ENCODE peak calls at places on chromosomes 11 and 22, in four cellular contexts. K is uterus, J is coronary artery, G is retinal pigment epithelial cell. I is an unnamed sample.

GRCh38 chr11:74579577-74580270 is 12.7 kb upstream of the POLD3 start:
- DNase-seq in K (no peak), J (no peak), G (no peak), I (no peak)

GRCh38 chr11:69644071-69644961 is 3.4 kb downstream of the CCND1 start:
- DNase-seq in K (peak; percentile 65), J (peak; percentile 81), G (peak; percentile 91), I (peak; percentile 81)

GRCh38 chr22:38497869-38498268 is 8.2 kb downstream of the DDX17 start:
- DNase-seq in K (no peak), J (no peak), G (no peak), I (no peak)

GRCh38 chr11:114892381-114893197 is 214.3 kb downstream of the NXPE2 start:
- DNase-seq in K (no peak), J (no peak), G (no peak), I (no peak)

GRCh38 chr11:95501761-95502266 is 270.8 kb upstream of the SESN3 start:
- DNase-seq in K (peak; percentile 30), J (no peak), G (no peak), I (no peak)

GRCh38 chr11:80733776-80734175 is 1292.9 kb upstream of the TENM4 start:
- DNase-seq in K (no peak), J (no peak), G (no peak), I (no peak)

GRCh38 chr11:104772806-104773241 is 125.4 kb downstream of the CASP12 start:
- DNase-seq in K (no peak), J (no peak), G (peak; percentile 95), I (no peak)

GRCh38 chr22:26685601-26686000 is 28.2 kb downstream of the MIAT start:
- DNase-seq in K (no peak), J (no peak), G (no peak), I (no peak)

GRCh38 chr11:131658952-131659351 is 288.5 kb downstream of the NTM start:
- DNase-seq in K (no peak), J (no peak), G (no peak), I (no peak)

GRCh38 chr11:12200359-12201015 is 90.1 kb downstream of the MICAL2 start:
- DNase-seq in K (peak; percentile 43), J (peak; percentile 96), G (peak; percentile 91), I (no peak)

GRCh38 chr22:29269731-29270474 is 1.8 kb downstream of the EWSR1 start:
- DNase-seq in K (no peak), J (no peak), G (no peak), I (no peak)

DNA sequence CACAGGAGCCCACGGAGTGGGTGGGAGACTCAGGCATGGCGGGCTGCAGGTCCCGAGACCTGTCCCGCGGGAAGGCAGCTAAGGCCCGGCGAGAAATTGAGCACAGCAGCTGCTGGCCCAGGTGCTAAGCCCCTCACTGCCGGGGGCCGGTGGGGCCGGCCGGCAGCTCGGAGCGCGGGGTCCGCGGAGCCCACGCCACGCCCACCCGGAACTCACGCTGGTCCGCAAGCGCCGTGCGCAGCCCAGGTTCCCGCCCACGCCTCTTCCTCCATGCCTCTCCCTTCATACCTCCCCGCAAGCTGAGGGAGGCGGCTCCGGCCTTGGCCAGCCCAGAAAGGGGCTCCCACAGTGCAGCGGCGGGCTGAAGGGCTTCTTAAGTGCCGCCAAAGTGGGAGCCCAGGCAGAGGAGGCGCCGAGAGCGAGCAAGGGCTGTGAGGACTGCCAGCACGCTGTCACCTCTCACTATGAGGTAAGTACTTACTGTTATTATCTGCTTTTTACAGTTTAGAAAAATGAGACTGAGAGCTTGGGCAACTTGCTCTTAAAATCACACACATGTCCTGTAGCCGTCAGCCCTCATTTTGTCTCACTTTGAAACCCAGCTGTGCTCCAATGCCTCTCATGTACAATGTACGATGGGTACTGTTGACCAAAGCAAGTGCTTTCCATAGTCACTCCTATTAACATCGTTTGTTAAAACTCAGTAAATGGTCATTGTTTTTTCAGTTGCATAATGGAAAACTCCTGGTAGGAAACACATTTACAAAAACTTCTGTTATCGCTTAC is 12.2 kb upstream of the OR10D3 start:
- DNase-seq in K (no peak), J (no peak), G (no peak), I (no peak)
- H3K4me3 ChIP-seq in K (no peak overlapping the region), J (no peak overlapping the region), G (no peak overlapping the region), I (no peak overlapping the region)

GRCh38 chr11:65404638-65405339 is 17.8 kb upstream of the NEAT1 start:
- DNase-seq in K (no peak), J (no peak), G (no peak), I (peak; percentile 91)
- H3K4me3 ChIP-seq in K (no peak overlapping the region), J (no peak overlapping the region), G (no peak overlapping the region), I (no peak overlapping the region)

GRCh38 chr11:94405062-94405461 is 3.8 kb upstream of the GPR83 start:
- DNase-seq in K (no peak), J (no peak), G (no peak), I (no peak)

GRCh38 chr11:94400075-94400838 is 962 bp downstream of the GPR83 start:
- DNase-seq in K (no peak), J (peak; percentile 24), G (no peak), I (no peak)

GRCh38 chr11:94402355-94402754 is 1.1 kb upstream of the GPR83 start:
- DNase-seq in K (no peak), J (no peak), G (no peak), I (no peak)

GRCh38 chr11:94400839-94401772 is at the start of gene GPR83:
- DNase-seq in K (no peak), J (peak; percentile 64), G (no peak), I (no peak)

DNA sequence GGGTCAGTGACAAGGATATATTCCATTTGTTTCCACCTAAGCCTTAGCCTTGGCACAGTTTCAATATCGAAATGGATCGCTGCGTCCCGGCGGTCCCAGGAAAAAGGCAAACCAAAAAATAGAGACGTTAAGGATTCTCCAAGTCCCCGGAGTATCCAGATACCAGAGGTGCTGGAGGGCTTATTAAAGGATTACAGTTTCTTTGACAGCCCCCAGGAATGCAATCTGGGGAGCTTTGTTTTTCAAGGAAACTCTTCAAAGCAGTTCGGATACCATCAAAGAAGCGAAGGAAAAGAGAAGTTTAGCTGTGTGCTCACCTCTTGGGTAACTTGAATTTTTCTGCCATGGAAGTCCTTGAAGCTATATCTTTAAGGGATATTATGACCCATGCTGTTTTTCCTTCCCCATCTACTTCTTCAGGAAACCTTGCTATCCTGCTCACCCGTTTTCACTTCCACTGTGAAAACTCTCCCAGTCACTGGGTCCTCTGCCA is 600 bp upstream of the GPR83 start:
- DNase-seq in K (no peak), J (no peak), G (no peak), I (no peak)
- H3K4me3 ChIP-seq in K (no peak overlapping the region), J (peak overlapping the region; percentile 66), G (peak overlapping the region; percentile 48), I (no peak overlapping the region)

DNA sequence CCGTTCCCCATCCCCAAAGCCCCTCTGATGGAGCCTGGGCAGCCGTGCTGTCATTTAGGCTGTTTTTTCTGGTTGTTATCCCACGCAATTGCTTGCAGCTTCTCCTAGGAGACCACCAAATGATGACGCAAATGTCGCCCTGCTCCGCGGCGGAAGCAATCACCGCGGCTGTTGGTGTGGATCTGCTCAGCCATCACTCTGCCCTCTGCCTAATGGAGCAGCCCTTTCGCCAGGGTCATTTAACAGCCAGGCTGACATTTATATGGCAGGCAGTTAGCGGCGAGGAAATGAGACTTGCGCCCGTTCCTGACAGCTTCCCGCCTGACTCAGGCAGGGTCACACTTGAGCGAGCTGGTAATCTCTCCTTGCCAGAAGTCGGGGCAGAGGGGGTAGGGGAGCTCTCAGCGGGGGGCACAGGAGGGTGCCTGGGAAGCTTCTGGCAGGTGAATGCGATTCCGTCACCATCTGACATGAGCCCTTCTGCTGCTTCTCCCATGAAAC is 97.9 kb upstream of the RTL6 start:
- DNase-seq in K (no peak), J (no peak), G (no peak), I (no peak)
- H3K4me3 ChIP-seq in K (no peak overlapping the region), J (no peak overlapping the region), G (no peak overlapping the region), I (no peak overlapping the region)

GRCh38 chr22:27802389-27803079 is 978 bp upstream of the MN1 start:
- DNase-seq in K (no peak), J (no peak), G (no peak), I (no peak)

GRCh38 chr22:27801616-27802388 is at the start of gene MN1:
- DNase-seq in K (no peak), J (no peak), G (no peak), I (no peak)

GRCh38 chr22:27800250-27801131 is 1.1 kb downstream of the MN1 start:
- DNase-seq in K (no peak), J (no peak), G (no peak), I (no peak)

GRCh38 chr22:27799334-27800249 is 2.0 kb downstream of the MN1 start:
- DNase-seq in K (no peak), J (no peak), G (no peak), I (no peak)

GRCh38 chr22:27801197-27801615 is 350 bp downstream of the MN1 start:
- DNase-seq in K (no peak), J (no peak), G (no peak), I (no peak)
- H3K4me3 ChIP-seq in K (peak overlapping the region; percentile 68), J (peak overlapping the region; percentile 98), G (peak overlapping the region; percentile 74), I (peak overlapping the region; percentile 76)

DNA sequence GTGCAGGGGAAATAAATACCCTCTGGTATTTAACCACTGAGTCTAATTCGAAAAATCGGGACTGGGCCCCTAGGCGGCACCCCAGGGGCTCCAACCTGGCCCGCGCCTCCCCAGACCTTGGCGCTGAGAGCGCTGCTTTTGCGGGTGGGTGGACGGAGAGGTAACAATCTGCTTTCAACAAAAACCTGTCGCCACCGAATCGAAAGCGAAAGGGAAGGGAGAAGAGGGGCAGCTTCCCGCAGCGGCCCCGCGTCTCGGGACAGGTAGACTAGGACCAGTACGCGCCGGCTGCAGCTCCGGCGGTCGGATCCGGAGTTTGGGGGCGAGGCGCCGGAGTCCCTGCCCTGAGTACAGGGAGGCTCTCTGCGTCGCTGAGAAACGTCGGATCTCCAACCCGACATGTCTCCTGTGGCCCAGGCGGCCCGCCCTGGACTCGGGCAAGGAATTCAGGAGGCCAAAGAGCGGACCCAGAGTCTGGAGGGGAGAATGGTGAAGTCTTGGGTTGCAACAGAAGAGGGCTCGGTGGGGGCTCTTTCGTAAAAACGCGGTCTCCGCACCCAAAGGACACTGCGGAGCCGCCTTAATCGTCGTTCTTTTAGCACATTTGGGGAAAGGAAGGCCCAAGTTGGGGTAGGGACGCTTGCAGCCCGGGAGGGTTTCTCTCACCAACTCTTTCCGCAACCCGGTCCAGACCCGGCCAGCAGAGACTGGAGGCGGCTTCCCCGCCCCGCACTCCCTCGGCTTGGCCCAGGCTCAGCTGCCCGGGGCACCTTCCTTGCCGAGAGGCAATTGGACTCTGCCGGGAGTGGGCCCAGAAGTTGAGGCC is 4.1 kb downstream of the ALX4 start:
- DNase-seq in K (no peak), J (no peak), G (no peak), I (peak; percentile 82)
- H3K4me3 ChIP-seq in K (peak overlapping the region; percentile 42), J (peak overlapping the region; percentile 70), G (peak overlapping the region; percentile 5), I (peak overlapping the region; percentile 67)

DNA sequence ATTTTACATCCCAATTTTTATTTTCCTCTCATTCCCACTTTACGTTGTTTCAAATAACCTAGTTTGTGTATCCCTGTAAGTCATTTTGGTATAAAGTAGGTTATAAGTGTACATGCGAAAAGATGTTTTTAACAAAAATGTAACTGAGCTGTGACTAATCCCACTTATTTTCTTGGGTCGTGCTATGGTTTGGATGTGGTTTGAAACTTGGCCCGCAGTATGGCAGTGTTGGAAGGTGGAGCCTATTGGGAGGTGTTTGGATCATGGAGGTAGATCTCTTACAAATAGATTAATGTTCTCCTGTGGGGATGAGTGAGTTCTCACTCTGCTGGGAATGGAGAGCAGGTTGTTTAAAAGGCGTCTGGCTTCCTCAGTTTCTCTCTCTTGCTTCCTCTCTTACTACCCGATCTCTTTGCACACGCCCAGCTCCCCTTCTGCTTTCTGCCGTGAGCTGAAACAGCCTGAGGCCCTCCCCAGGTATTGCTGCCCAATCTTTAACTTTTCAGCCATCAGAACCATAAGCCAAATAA is 7.2 kb downstream of the RPL27A start:
- DNase-seq in K (no peak), J (peak; percentile 28), G (no peak), I (peak; percentile 48)
- H3K4me3 ChIP-seq in K (no peak overlapping the region), J (peak overlapping the region; percentile 71), G (peak overlapping the region; percentile 69), I (peak overlapping the region; percentile 55)

GRCh38 chr22:40413873-40414272 is 43.5 kb downstream of the SGSM3 start:
- DNase-seq in K (no peak), J (no peak), G (no peak), I (peak; percentile 79)
- H3K4me3 ChIP-seq in K (no peak overlapping the region), J (no peak overlapping the region), G (no peak overlapping the region), I (no peak overlapping the region)